ENCODE peak calls at places on chromosomes 11 and 22, in four cellular contexts. A is mucosa of descending colon, Y is AG10803, M is HT-29. F is an unnamed sample.

GRCh38 chr11:363948-364761 is 5.1 kb upstream of the B4GALNT4 start:
- DNase-seq in Y (peak; percentile 28), M (peak; percentile 90), A (peak; percentile 89), F (peak; percentile 56)

GRCh38 chr22:45235101-45235777 is 5.5 kb downstream of the KIAA0930 start:
- DNase-seq in M (no peak), A (no peak), Y (no peak), F (no peak)

GRCh38 chr11:105229758-105230157 is 90.2 kb upstream of the CARD18 start:
- DNase-seq in M (no peak), Y (no peak), A (no peak), F (no peak)

GRCh38 chr11:65295571-65296338 is 18.9 kb upstream of the CDC42EP2 start:
- DNase-seq in M (no peak), A (no peak), Y (no peak), F (no peak)

GRCh38 chr11:64687641-64688533 is 35.1 kb downstream of the NRXN2 start:
- DNase-seq in Y (no peak), M (no peak), A (no peak), F (no peak)

GRCh38 chr11:90229791-90230190 is 6.9 kb upstream of the CHORDC1 start:
- DNase-seq in A (no peak), M (no peak), Y (no peak), F (no peak)

GRCh38 chr11:464316-464715 is 14.2 kb downstream of the PTDSS2 start:
- DNase-seq in M (no peak), A (no peak), Y (no peak), F (no peak)

GRCh38 chr22:46735747-46736608 is 2.1 kb downstream of the CERK start:
- DNase-seq in A (no peak), M (no peak), Y (no peak), F (peak; percentile 8)

GRCh38 chr22:49825944-49826602 is 1.6 kb downstream of the BRD1 start:
- DNase-seq in Y (peak; percentile 22), A (peak; percentile 62), M (no peak), F (peak; percentile 67)

GRCh38 chr11:68976095-68976494 is 4.7 kb downstream of the MRGPRD start:
- DNase-seq in M (no peak), Y (no peak), A (no peak), F (no peak)

GRCh38 chr11:111406091-111406490 is 27.0 kb upstream of the POU2AF1 start:
- DNase-seq in M (no peak), Y (no peak), A (no peak), F (no peak)

GRCh38 chr11:19243143-19243542 is 2.4 kb upstream of the E2F8 start:
- DNase-seq in A (no peak), M (peak; percentile 19), Y (no peak), F (no peak)

GRCh38 chr11:1736447-1736992 is 13.9 kb downstream of the IFITM10 start:
- DNase-seq in M (no peak), A (no peak), Y (no peak), F (no peak)

GRCh38 chr11:95154514-95154913 is 64.9 kb downstream of the ENDOD1 start:
- DNase-seq in M (peak; percentile 69), Y (peak; percentile 62), A (peak; percentile 72), F (peak; percentile 71)

GRCh38 chr22:19823638-19824196 is 31.0 kb downstream of the GNB1L start:
- DNase-seq in Y (no peak), M (peak; percentile 50), A (no peak), F (peak; percentile 11)

GRCh38 chr11:131025020-131025419 is 108.7 kb upstream of the SNX19 start:
- DNase-seq in M (peak; percentile 45), A (no peak), Y (peak; percentile 56), F (peak; percentile 48)

GRCh38 chr11:87878373-87878779 is 296.9 kb downstream of the RAB38 start:
- DNase-seq in M (peak; percentile 73), A (no peak), Y (peak; percentile 62), F (peak; percentile 57)

GRCh38 chr11:72426054-72426757 is 8.1 kb downstream of the CLPB start:
- DNase-seq in Y (no peak), M (no peak), A (no peak), F (no peak)

GRCh38 chr11:762421-763072 is 14.7 kb downstream of the GATD1 start:
- DNase-seq in M (peak; percentile 97), Y (peak; percentile 89), A (peak; percentile 65), F (no peak)

GRCh38 chr11:128903248-128904041 is 12.3 kb downstream of the KCNJ5 start:
- DNase-seq in M (no peak), Y (no peak), A (peak; percentile 33), F (no peak)

GRCh38 chr22:44723801-44724200 is 21.8 kb downstream of the PRR5 start:
- DNase-seq in Y (no peak), A (no peak), M (peak; percentile 31), F (no peak)

GRCh38 chr11:65498042-65498726 is 661 bp upstream of the MALAT1 start:
- DNase-seq in Y (peak; percentile 74), A (peak; percentile 69), M (peak; percentile 83), F (peak; percentile 73)

GRCh38 chr11:93487032-93487483 is 56.1 kb downstream of the SMCO4 start:
- DNase-seq in Y (peak; percentile 13), A (no peak), M (no peak), F (peak; percentile 67)

GRCh38 chr22:44192811-44193536 is 12.2 kb downstream of the PARVG start:
- DNase-seq in M (no peak), Y (no peak), A (no peak), F (no peak)

GRCh38 chr11:68942090-68942620 is 38.5 kb downstream of the IGHMBP2 start:
- DNase-seq in A (no peak), Y (peak; percentile 30), M (no peak), F (no peak)

GRCh38 chr22:28027453-28028448 is 108.7 kb upstream of the PITPNB start:
- DNase-seq in Y (no peak), A (no peak), M (no peak), F (no peak)

GRCh38 chr11:128627666-128628342 is 40.4 kb upstream of the ETS1 start:
- DNase-seq in Y (no peak), A (no peak), M (no peak), F (no peak)

GRCh38 chr11:16252373-16252772 is 104.0 kb downstream of the SOX6 start:
- DNase-seq in Y (peak; percentile 1), M (peak; percentile 47), A (no peak), F (peak; percentile 19)

GRCh38 chr11:17722000-17722643 is 2.8 kb downstream of the MYOD1 start:
- DNase-seq in A (no peak), M (no peak), Y (no peak), F (no peak)

GRCh38 chr11:114392735-114393667 is 7.3 kb downstream of the C11orf71 start:
- DNase-seq in Y (no peak), M (no peak), A (no peak), F (no peak)

GRCh38 chr22:27876684-27877083 is 42.4 kb downstream of the PITPNB start:
- DNase-seq in M (no peak), Y (peak; percentile 79), A (no peak), F (no peak)

GRCh38 chr11:33268945-33269567 is 11.9 kb downstream of the HIPK3 start:
- DNase-seq in A (no peak), M (no peak), Y (peak; percentile 37), F (no peak)

GRCh38 chr11:48122246-48122645 is 94.4 kb upstream of the OR4B1 start:
- DNase-seq in Y (no peak), M (no peak), A (no peak), F (no peak)

GRCh38 chr11:79663012-79663411 is 222.2 kb upstream of the TENM4 start:
- DNase-seq in A (no peak), M (no peak), Y (no peak), F (no peak)